ENCODE peak calls at places on chromosome 15, in six cellular contexts. J is H1, A is neuronal stem cell, E is IMR-90, Y is H9, B is mesenchymal stem cell. V is an unnamed sample.

GRCh38 chr15:88465633-88466219 is 1.5 kb downstream of the MRPL46 start:
- DNase-seq in J (no peak), B (peak), A (no peak), E (peak), Y (no peak), V (peak)

GRCh38 chr15:28913171-28913765 is 27.5 kb downstream of the APBA2 start:
- DNase-seq in B (peak), J (no peak), Y (no peak), E (peak), A (no peak), V (no peak)

GRCh38 chr15:38074029-38074428 is 139.6 kb downstream of the TMCO5A start:
- DNase-seq in Y (no peak), B (peak), J (no peak), E (no peak), A (no peak), V (no peak)

GRCh38 chr15:100383302-100384107 is 41.7 kb upstream of the ADAMTS17 start:
- DNase-seq in Y (peak), E (no peak), B (no peak), J (peak), A (no peak), V (peak)

GRCh38 chr15:27820232-27820631 is 278.9 kb downstream of the OCA2 start:
- DNase-seq in B (peak), Y (no peak), A (no peak), J (no peak), E (peak), V (no peak)

GRCh38 chr15:48298914-48299313 is 32.3 kb upstream of the DUT start:
- DNase-seq in B (no peak), E (no peak), J (no peak), A (no peak), Y (no peak), V (no peak)

GRCh38 chr15:101014276-101014675 is 95.1 kb downstream of the LRRK1 start:
- DNase-seq in J (no peak), Y (peak), A (no peak), E (no peak), B (no peak), V (no peak)

GRCh38 chr15:46343527-46343926 is 708.7 kb downstream of the SQOR start:
- DNase-seq in B (no peak), Y (no peak), E (no peak), J (no peak), A (peak), V (no peak)

GRCh38 chr15:58292761-58293175 is 139.0 kb upstream of the LIPC start:
- DNase-seq in A (no peak), E (peak), Y (no peak), B (peak), J (no peak), V (peak)

GRCh38 chr15:42279234-42279723 is 6.0 kb upstream of the TMEM87A start:
- DNase-seq in E (no peak), J (no peak), Y (no peak), A (no peak), B (no peak), V (no peak)

GRCh38 chr15:31263751-31264533 is 62.7 kb upstream of the KLF13 start:
- DNase-seq in A (no peak), E (no peak), Y (peak), J (peak), B (no peak), V (peak)

GRCh38 chr15:86650084-86650483 is 570.4 kb downstream of the AGBL1 start:
- DNase-seq in A (no peak), E (no peak), J (no peak), B (no peak), Y (no peak), V (no peak)

GRCh38 chr15:85831415-85832113 is 36.8 kb upstream of the KLHL25 start:
- DNase-seq in A (peak), B (peak), Y (peak), E (peak), J (peak), V (peak)

GRCh38 chr15:79943820-79944219 is 27.2 kb downstream of the BCL2A1 start:
- DNase-seq in B (peak), Y (no peak), A (no peak), E (peak), J (no peak), V (no peak)

GRCh38 chr15:28979208-28979891 is 93.6 kb downstream of the APBA2 start:
- DNase-seq in B (no peak), A (peak), Y (no peak), J (no peak), E (no peak), V (no peak)

GRCh38 chr15:100902436-100903190 is 16.5 kb upstream of the LRRK1 start:
- DNase-seq in A (no peak), J (no peak), E (peak), B (no peak), Y (peak), V (peak)

GRCh38 chr15:95557226-95558046 is 773.1 kb upstream of the NR2F2 start:
- DNase-seq in J (no peak), E (peak), B (peak), A (no peak), Y (no peak), V (peak)

GRCh38 chr15:60651734-60652141 is 172.8 kb upstream of the ICE2 start:
- DNase-seq in B (no peak), A (no peak), Y (no peak), E (no peak), J (no peak), V (no peak)

GRCh38 chr15:48939686-48940085 is 24.0 kb downstream of the SHC4 start:
- DNase-seq in A (no peak), B (peak), Y (no peak), E (peak), J (no peak), V (no peak)

GRCh38 chr15:68097029-68097428 is 42.9 kb downstream of the PIAS1 start:
- DNase-seq in B (no peak), J (no peak), Y (no peak), E (no peak), A (no peak), V (no peak)

GRCh38 chr15:81072551-81072950 is 61.5 kb upstream of the CFAP161 start:
- DNase-seq in A (no peak), J (no peak), E (no peak), B (no peak), Y (no peak), V (no peak)

GRCh38 chr15:66178531-66178910 is 75.0 kb downstream of the MEGF11 start:
- DNase-seq in E (no peak), B (no peak), A (no peak), J (no peak), Y (peak), V (no peak)

GRCh38 chr15:48096813-48097212 is 24.0 kb upstream of the SLC24A5 start:
- DNase-seq in A (no peak), Y (no peak), E (peak), J (no peak), B (peak), V (peak)

GRCh38 chr15:69727257-69727924 is 274.8 kb downstream of the RPLP1 start:
- DNase-seq in B (no peak), J (peak), A (no peak), E (no peak), Y (peak), V (no peak)

GRCh38 chr15:78390242-78390641 is 47.8 kb upstream of the IREB2 start:
- DNase-seq in J (no peak), Y (no peak), E (no peak), A (no peak), B (no peak), V (no peak)

GRCh38 chr15:88002721-88003120 is 253.8 kb downstream of the NTRK3 start:
- DNase-seq in J (no peak), E (no peak), A (no peak), Y (no peak), B (no peak), V (no peak)

GRCh38 chr15:65790692-65791334 is 1.3 kb downstream of the DENND4A start:
- DNase-seq in J (no peak), E (peak), Y (no peak), B (peak), A (no peak), V (peak)

DNA sequence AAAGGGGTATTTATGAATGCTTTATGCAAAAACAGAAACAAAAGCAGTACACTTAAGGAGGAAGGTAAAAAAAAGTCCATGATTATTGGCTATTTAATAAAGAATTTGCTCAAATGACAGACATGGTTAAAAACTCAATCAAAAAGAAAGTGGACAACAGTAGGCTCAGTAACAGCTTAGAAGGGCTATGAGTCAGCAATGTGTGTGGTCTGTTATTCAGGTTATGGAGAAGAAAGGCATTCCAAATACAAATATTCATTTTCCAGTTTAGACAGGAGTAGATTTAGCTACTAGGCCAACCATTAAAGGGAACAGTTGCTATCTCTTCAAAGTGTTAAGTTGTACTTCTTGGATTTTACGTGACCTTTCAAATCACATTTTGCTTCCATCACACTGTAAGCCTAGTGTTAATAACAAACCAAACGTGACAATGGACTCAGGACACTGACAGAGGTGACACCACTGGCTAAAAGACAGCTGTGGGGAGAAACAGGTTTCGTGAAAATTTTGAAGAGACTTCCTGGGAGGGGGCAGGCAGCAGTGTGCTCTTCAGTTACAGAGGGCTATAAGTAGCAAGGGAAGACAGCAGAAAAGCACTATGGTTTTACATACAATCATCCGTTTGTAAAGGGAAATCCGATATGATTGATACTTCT is 41.7 kb upstream of the MYO5C start:
- DNase-seq in B (peak), E (peak), A (no peak), J (no peak), Y (no peak), V (no peak)
- H2AFZ ChIP-seq in B (no peak), E (no peak), A (peak), J (no peak), Y (no peak), V (no peak)

DNA sequence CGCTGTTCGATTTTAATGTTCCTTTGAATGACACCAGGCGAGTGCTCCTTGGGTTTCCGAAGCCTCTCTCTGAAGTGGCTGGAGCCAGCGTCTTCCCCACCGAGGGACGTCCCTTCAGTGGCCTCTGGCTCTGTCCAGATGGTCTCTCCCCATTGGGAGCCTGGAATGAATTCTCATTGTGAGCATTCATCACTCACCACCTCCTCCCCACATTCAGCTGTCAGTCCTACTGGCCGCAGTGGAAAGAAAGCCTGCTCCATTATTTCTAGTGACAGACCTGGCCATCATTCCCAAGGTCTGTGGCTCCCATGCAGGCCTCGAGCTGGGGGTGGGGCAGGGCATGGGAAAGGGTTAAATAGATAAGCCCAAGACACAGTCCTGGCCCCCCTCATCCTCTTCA is 35.2 kb downstream of the ZNF710 start:
- DNase-seq in B (no peak), Y (no peak), J (no peak), A (peak), E (no peak), V (no peak)
- H4K91ac ChIP-seq in B (peak), Y (no peak), J (no peak), A (no peak), E (peak), V (no peak)

DNA sequence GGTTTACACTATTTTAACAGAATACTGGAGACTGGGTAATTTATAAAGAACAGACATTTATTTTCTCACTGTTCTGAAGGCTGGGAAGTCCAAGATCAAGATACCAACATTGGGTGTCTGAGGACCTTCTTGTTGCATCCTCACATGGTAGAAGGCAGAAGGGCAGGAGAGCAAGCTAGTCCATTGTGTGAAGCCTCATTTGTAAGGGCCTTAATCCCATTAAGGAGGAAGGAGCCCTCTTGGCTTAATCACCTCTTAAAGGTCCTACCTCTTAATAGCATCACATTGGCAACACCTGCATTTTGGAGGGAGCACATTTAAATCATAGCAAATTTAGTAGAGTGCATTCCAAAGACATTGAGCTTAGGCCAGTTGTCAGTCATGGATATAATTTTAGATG is 26.2 kb downstream of the UBE2Q2 start:
- DNase-seq in Y (no peak), A (no peak), E (no peak), J (no peak), B (no peak), V (no peak)
- H3K4me2 ChIP-seq in Y (no peak), A (no peak), E (no peak), J (no peak), B (no peak), V (no peak)

DNA sequence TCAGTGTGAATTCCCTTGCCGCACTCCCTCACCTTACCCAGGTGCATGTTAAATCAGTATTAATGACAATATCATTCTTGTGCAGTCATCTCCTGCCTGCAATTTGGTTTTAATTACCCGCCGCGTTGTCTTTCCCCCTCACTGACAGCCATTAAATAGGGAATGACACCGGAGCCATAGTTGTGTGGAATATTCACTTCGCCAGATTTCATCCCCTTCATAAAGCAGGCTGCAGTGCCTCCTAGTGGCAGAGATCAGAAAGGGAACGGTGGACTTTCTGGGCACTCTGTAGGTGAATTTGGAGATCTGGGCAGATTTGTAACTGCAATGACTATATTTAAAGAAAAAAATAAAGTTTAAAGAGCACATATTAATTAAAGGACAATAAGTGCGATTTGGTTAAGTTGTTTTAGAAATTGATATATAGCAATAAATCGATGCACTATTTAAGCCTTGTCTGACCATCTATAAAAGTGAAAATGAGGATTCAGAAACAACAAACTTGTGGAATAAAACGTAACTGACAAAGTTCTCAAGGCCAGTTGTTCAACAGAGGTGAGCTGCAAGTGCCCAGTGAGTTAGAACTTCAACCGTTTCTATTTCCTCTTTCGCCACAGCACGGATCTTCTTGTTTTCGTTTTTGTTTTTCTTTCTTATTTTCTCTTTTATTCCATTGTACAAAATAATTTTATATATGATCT is 725.1 kb upstream of the ARRDC4 start:
- DNase-seq in Y (peak), E (peak), A (peak), J (peak), B (peak), V (peak)
- H2AFZ ChIP-seq in Y (no peak), E (peak), A (peak), J (no peak), B (no peak), V (no peak)

GRCh38 chr15:25439456-25439836 is 622 bp upstream of the UBE3A start:
- DNase-seq in J (no peak), A (peak), B (no peak), Y (no peak), E (peak), V (no peak)
- H4K91ac ChIP-seq in J (peak), A (no peak), B (peak), Y (no peak), E (peak), V (peak)

GRCh38 chr15:59616390-59616789 is 4.8 kb downstream of the GCNT3 start:
- DNase-seq in A (no peak), B (no peak), J (no peak), E (no peak), Y (no peak), V (no peak)

GRCh38 chr15:59611277-59612260 is at the start of gene GCNT3:
- DNase-seq in E (peak), A (no peak), B (peak), Y (no peak), J (no peak), V (no peak)

GRCh38 chr15:59614153-59614552 is 2.6 kb downstream of the GCNT3 start:
- DNase-seq in E (no peak), A (no peak), J (no peak), Y (no peak), B (no peak), V (no peak)

GRCh38 chr15:59609730-59610712 is 1.6 kb upstream of the GCNT3 start:
- DNase-seq in J (no peak), A (no peak), E (no peak), Y (no peak), B (no peak), V (no peak)

DNA sequence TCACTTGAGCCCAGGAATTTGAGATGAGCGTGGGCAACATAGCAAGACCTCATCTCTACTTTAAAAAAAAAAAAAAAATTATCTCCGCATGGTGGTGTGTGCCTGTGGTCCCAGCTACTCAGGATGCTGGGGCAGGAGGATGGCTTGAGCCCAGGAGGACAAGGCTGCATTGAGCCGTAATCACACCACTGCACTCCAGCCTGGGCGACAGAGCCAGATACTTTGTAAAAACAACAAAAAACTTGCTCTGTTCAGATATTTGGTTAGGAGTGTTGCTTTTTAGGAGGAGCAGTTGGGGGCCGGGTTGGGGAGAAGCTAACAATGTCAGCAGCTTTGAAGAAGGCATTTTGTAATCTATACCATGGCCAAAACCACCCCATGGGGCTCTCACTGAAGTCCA is 4.1 kb downstream of the GCNT3 start:
- DNase-seq in J (no peak), A (no peak), E (no peak), Y (no peak), B (no peak), V (no peak)
- H3K4me2 ChIP-seq in J (no peak), A (no peak), E (no peak), Y (no peak), B (no peak), V (no peak)

GRCh38 chr15:98942966-98943584 is 64.5 kb downstream of the PGPEP1L start:
- DNase-seq in Y (no peak), A (no peak), B (peak), J (no peak), E (no peak), V (no peak)
- H2AFZ ChIP-seq in Y (no peak), A (no peak), B (no peak), J (no peak), E (no peak), V (no peak)

V was measured in trophoblast cell.